ENCODE peak calls at places on chromosomes 5 and 9, in eight cellular contexts. P is K562, C is H1, M is suprapubic skin, A is transverse colon, L is spleen, U is GM23338, W is stomach. I is an unnamed sample. For H3K4me1, the result is how much of the 10 kb centered on the place peaks cover.

GRCh38 chr5:91126448-91126847 is 256.7 kb downstream of the ARRDC3 start:
- DNase-seq in P (no peak), C (no peak), M (no peak), A (no peak), L (no peak), U (no peak), W (no peak), I (peak)

GRCh38 chr5:35902032-35902681 is 36.3 kb downstream of the CAPSL start:
- DNase-seq in P (no peak), C (no peak), M (no peak), A (no peak), L (no peak), U (no peak), W (no peak), I (no peak)

GRCh38 chr5:124888050-124888506 is 141.6 kb upstream of the ZNF608 start:
- DNase-seq in P (peak), C (no peak), M (no peak), A (no peak), L (no peak), U (peak), W (no peak), I (no peak)

GRCh38 chr5:171600736-171601265 is 181.4 kb downstream of the FGF18 start:
- DNase-seq in P (no peak), C (no peak), M (peak), A (no peak), L (no peak), U (no peak), W (no peak), I (no peak)

GRCh38 chr9:117528225-117528624 is 113.4 kb upstream of the ASTN2 start:
- DNase-seq in P (no peak), C (no peak), M (no peak), A (no peak), L (no peak), U (no peak), W (no peak), I (no peak)

GRCh38 chr9:17291766-17292165 is 156.9 kb downstream of the CNTLN start:
- DNase-seq in P (no peak), C (no peak), M (no peak), A (no peak), L (no peak), U (no peak), W (no peak), I (no peak)

GRCh38 chr9:125446581-125447094 is 185.0 kb downstream of the GAPVD1 start:
- DNase-seq in P (no peak), C (no peak), M (no peak), A (no peak), L (no peak), U (no peak), W (no peak), I (no peak)

GRCh38 chr5:28281381-28281780 is 1243.0 kb upstream of the CDH9 start:
- DNase-seq in P (no peak), C (no peak), M (no peak), A (no peak), L (no peak), U (no peak), W (no peak), I (no peak)

GRCh38 chr5:126681970-126682369 is 81.2 kb downstream of the PHAX start:
- DNase-seq in P (no peak), C (no peak), M (no peak), A (no peak), L (no peak), U (no peak), W (no peak), I (no peak)

GRCh38 chr5:61680247-61680646 is 348.2 kb downstream of the ZSWIM6 start:
- DNase-seq in P (no peak), C (no peak), M (no peak), A (no peak), L (no peak), U (no peak), W (no peak), I (no peak)

GRCh38 chr5:75663621-75664285 is 52.5 kb downstream of the ANKDD1B start:
- DNase-seq in P (no peak), C (no peak), M (no peak), A (no peak), L (no peak), U (no peak), W (no peak), I (no peak)

GRCh38 chr9:127884427-127884911 is 7.0 kb upstream of the AK1 start:
- DNase-seq in P (no peak), C (no peak), M (no peak), A (no peak), L (peak), U (no peak), W (peak), I (no peak)

DNA sequence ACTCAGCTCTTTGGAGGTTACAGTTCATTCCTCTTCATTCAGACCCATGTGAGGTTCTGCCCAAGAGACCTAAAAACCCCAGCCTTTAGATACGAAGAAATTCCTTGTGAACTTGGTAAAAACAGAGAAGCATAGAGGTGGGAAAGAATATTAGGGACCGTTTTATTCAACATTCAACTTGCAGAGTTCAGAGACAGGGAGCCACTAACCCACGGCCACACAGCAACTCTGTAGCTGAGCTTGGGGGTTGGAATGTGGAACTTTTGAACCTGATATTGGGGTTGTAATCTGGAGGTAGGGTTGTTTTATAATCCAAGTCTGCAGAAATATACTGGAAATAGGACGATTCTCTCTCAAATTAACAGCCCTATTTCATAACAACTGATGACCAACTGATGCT is 10.8 kb upstream of the BOD1 start:
- DNase-seq in P (no peak), C (no peak), M (no peak), A (no peak), L (no peak), U (no peak), W (no peak), I (no peak)
- H3K4me1 ChIP-seq in P (under half), C (under half), M (under half), A (under half), L (under half), U (under half), W (under half), I (under half)

GRCh38 chr5:54524082-54524481 is 6.5 kb downstream of the SNX18 start:
- DNase-seq in P (no peak), C (no peak), M (no peak), A (no peak), L (no peak), U (no peak), W (no peak), I (no peak)
- H3K4me3 ChIP-seq in P (no peak), C (no peak), M (no peak), A (no peak), L (peak), U (no peak), W (no peak), I (no peak)

GRCh38 chr5:168086736-168087135 is 204.7 kb upstream of the WWC1 start:
- DNase-seq in P (no peak), C (no peak), M (no peak), A (no peak), L (no peak), U (no peak), W (no peak), I (no peak)

GRCh38 chr5:168085321-168086040 is 206.0 kb upstream of the WWC1 start:
- DNase-seq in P (no peak), C (no peak), M (no peak), A (no peak), L (no peak), U (no peak), W (no peak), I (peak)

GRCh38 chr5:168088415-168089165 is 202.9 kb upstream of the WWC1 start:
- DNase-seq in P (no peak), C (no peak), M (no peak), A (no peak), L (no peak), U (no peak), W (no peak), I (no peak)

GRCh38 chr5:168089201-168089887 is 202.1 kb upstream of the WWC1 start:
- DNase-seq in P (no peak), C (no peak), M (no peak), A (no peak), L (no peak), U (no peak), W (no peak), I (no peak)

DNA sequence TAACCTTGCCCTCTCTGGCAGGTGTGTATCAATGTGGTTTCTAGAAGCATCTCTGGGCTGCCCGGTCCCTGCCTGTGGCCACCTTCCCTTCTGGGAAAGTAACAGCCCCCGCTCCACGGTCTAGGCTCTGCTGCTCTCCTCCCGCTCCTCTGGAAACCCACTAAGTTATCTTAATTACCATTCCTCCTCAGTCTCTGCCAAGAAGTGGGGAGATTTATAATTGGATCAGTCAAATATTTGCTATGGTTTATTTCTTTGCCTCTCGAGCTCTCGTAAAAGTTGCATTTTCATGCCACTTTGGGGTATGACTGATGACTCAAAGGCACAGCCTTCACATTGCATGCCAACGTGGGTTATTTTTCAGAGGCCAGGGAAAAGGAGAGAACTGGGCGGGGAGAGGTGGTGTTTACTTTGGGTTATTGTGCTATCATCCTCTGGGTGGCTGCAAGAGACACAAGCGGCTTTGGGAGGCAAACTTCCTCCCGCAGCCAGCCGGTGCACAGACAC is 205.3 kb upstream of the WWC1 start:
- DNase-seq in P (no peak), C (no peak), M (no peak), A (peak), L (no peak), U (peak), W (no peak), I (peak)
- TF ChIP-seq POLR2AphosphoS5 in P (no peak), C (no peak), M (no peak), A (peak), L (no peak), U (no peak), W (no peak), I (peak)

GRCh38 chr5:138460032-138460693 is 5.1 kb upstream of the EGR1 start:
- DNase-seq in P (peak), C (no peak), M (no peak), A (no peak), L (no peak), U (no peak), W (no peak), I (no peak)
- H3K4me1 ChIP-seq in P (under half), C (under half), M (under half), A (under half), L (half or more), U (under half), W (under half), I (under half)

GRCh38 chr5:87735918-87736317 is 323.2 kb upstream of the CCNH start:
- DNase-seq in P (no peak), C (no peak), M (no peak), A (no peak), L (no peak), U (no peak), W (no peak), I (no peak)

GRCh38 chr5:87746341-87746740 is 333.6 kb upstream of the CCNH start:
- DNase-seq in P (no peak), C (no peak), M (no peak), A (no peak), L (no peak), U (no peak), W (no peak), I (no peak)

GRCh38 chr5:87746891-87747366 is 334.2 kb upstream of the CCNH start:
- DNase-seq in P (no peak), C (no peak), M (no peak), A (no peak), L (no peak), U (no peak), W (no peak), I (no peak)

GRCh38 chr5:87741891-87742290 is 329.2 kb upstream of the CCNH start:
- DNase-seq in P (no peak), C (no peak), M (no peak), A (no peak), L (no peak), U (no peak), W (no peak), I (no peak)
- H3K4me3 ChIP-seq in P (no peak), C (no peak), M (no peak), A (no peak), L (no peak), U (no peak), W (no peak), I (no peak)

DNA sequence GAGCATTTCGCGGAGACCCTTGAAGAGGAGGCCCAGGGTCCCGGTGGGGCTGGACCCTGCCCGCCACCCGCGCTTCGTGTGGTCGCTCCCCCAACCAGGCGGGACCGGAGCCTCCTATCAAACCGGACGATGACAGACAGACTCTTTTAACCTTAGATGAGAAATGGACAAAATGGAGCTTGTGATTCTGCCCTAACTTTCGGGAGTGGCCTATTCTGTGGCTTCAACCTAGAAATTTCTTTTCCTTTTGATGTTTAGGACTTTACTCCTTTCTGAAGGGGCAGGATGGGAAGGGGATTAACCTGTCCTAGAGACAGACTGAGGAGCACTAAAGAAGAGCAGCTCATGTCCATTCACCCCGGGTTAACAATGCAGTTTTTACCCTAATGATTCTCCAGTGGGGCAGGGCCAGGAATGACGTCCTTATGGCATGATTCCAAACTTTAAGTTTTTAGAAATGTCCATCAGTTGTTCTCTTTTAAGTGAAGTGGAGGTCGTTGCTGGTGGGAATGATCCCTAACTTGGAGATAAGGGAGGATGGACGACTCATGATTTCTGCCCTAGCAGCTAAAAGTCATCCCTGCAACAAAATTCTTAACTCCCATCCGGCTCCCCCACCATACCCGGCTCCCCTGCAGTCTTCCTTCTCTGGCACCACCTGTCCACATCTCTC is 1.0 kb downstream of the NIPSNAP3A start:
- DNase-seq in P (peak), C (no peak), M (no peak), A (no peak), L (no peak), U (peak), W (no peak), I (no peak)
- TF ChIP-seq POLR2AphosphoS5 in P (no peak), C (no peak), M (no peak), A (no peak), L (no peak), U (no peak), W (peak), I (no peak)

DNA sequence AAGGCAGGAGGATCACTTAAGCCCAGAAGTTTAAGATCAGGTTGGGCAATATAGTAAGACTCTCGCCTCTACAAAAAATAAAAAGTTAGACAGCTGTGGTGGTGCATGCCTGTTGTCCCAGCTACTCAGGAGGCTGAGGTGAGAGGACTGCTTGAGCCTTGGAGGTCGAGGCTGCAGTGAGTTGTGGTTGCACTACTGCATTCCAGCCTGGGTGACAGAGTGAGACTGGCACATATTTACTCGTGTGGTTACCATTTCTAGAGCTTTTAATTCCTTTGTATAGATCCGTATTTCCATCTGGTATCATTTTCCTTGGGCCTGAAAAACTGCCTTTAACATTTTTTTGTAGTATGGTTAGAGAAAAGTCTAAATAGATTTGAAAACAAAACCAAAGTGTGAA is 7.8 kb downstream of the IL6ST start:
- DNase-seq in P (no peak), C (no peak), M (no peak), A (no peak), L (no peak), U (no peak), W (no peak), I (no peak)
- H3K4me1 ChIP-seq in P (under half), C (under half), M (under half), A (under half), L (half or more), U (under half), W (half or more), I (under half)

DNA sequence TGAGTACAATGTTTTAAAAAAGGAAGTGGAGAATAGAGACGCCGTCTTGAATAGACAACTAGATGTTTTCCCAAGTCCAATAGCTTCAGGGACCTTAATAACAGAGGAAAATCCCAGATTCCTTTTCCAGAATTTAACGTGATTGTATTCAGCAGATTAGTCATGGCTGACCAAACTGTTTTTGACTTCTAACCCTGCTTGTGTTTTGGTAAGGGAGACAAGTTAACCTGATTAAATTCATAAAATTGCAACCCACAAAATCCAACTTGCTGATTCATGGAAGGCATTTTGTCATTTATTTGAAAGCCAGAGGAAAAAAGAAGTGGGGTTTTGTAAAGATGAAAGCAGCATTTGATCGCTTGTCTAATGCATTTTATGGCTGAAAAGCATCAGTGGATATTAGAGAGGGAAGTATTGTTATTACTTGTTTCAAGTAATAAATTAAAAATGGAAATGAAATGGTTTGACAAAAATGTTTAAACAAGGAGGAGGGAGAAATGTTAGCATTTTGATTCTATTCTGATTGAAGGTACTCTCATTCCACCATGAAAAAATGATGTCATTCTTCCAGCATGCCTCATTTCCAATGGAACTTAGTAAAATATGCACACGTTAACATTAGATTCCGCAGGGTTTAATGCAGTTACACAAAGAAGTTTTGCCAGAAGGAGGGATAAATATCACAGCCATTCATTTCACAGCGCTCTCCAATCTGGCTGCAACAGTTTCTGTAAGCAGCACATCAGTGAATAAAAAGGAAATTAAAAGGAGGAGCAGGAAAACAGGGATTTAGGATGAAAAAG is 314.6 kb downstream of the PRR16 start:
- DNase-seq in P (no peak), C (no peak), M (no peak), A (no peak), L (no peak), U (no peak), W (no peak), I (no peak)
- H3K4me3 ChIP-seq in P (no peak), C (no peak), M (no peak), A (no peak), L (no peak), U (no peak), W (no peak), I (no peak)

GRCh38 chr5:181189363-181189961 is 15.5 kb downstream of the TRIM7 start:
- DNase-seq in P (peak), C (no peak), M (no peak), A (peak), L (peak), U (peak), W (no peak), I (no peak)
- TF ChIP-seq POLR2AphosphoS5 in P (no peak), C (no peak), M (no peak), A (peak), L (peak), U (no peak), W (no peak), I (no peak)

GRCh38 chr9:37385286-37385685 is 37.2 kb upstream of the GRHPR start:
- DNase-seq in P (no peak), C (no peak), M (no peak), A (no peak), L (no peak), U (no peak), W (no peak), I (no peak)
- H3K4me1 ChIP-seq in P (under half), C (under half), M (under half), A (under half), L (under half), U (under half), W (under half), I (under half)

I was measured in prostate gland.